ENCODE peak calls at places on chromosomes 5 and 9, in ten cellular contexts. V, C, A, F, H, J, B, U, W and X are unnamed samples.

GRCh38 chr9:123643518-123643917 is 286.4 kb downstream of the DENND1A start:
- DNase-seq in U (no peak), H (no peak), F (peak), W (no peak), A (no peak), V (no peak), C (no peak), B (no peak), J (peak), X (no peak)

GRCh38 chr5:81238460-81238859 is 5.3 kb downstream of the CKMT2 start:
- DNase-seq in A (no peak), J (no peak), C (no peak), W (no peak), H (no peak), V (no peak), U (no peak), B (no peak), F (no peak), X (no peak)

GRCh38 chr9:117783828-117784227 is 79.6 kb downstream of the TLR4 start:
- DNase-seq in J (no peak), H (no peak), A (no peak), C (peak), U (no peak), F (peak), B (peak), W (no peak), V (no peak), X (no peak)

GRCh38 chr9:32589083-32589713 is 16.2 kb upstream of the NDUFB6 start:
- DNase-seq in H (no peak), U (no peak), V (no peak), C (peak), A (no peak), B (no peak), F (no peak), J (peak), W (peak), X (peak)

GRCh38 chr5:5638193-5638592 is 215.7 kb downstream of the ICE1 start:
- DNase-seq in H (no peak), F (no peak), A (no peak), B (no peak), W (no peak), U (no peak), J (no peak), V (no peak), C (no peak), X (no peak)

GRCh38 chr5:144004146-144004545 is 166.3 kb downstream of the YIPF5 start:
- DNase-seq in F (no peak), B (no peak), A (no peak), H (no peak), C (no peak), U (no peak), W (no peak), J (no peak), V (no peak), X (no peak)

GRCh38 chr9:96236854-96237545 is 65.0 kb downstream of the HSD17B3 start:
- DNase-seq in B (no peak), F (no peak), J (no peak), H (no peak), U (no peak), C (no peak), V (no peak), W (no peak), A (no peak), X (no peak)

GRCh38 chr5:173643964-173644363 is 27.5 kb upstream of the BOD1 start:
- DNase-seq in A (peak), B (no peak), J (no peak), F (no peak), U (no peak), W (no peak), H (peak), C (no peak), V (peak), X (no peak)

GRCh38 chr9:136545065-136545965 is 533 bp downstream of the NOTCH1 start:
- DNase-seq in H (no peak), F (no peak), U (no peak), V (no peak), C (peak), W (peak), B (peak), A (no peak), J (no peak), X (peak)

GRCh38 chr5:86679529-86679928 is 61.8 kb downstream of the COX7C start:
- DNase-seq in H (no peak), U (no peak), J (peak), V (peak), F (no peak), B (no peak), A (no peak), C (peak), W (peak), X (peak)

GRCh38 chr9:130633336-130634190 is 30.8 kb upstream of the PRDM12 start:
- DNase-seq in J (no peak), V (no peak), A (no peak), C (no peak), H (no peak), B (no peak), W (no peak), F (no peak), U (no peak), X (no peak)

GRCh38 chr9:93062364-93062763 is 3.9 kb downstream of the SUSD3 start:
- DNase-seq in B (no peak), W (no peak), J (no peak), A (no peak), H (no peak), F (peak), U (no peak), C (no peak), V (no peak), X (no peak)

GRCh38 chr5:56112526-56113121 is 117.9 kb upstream of the IL6ST start:
- DNase-seq in H (no peak), V (no peak), C (peak), J (no peak), F (no peak), B (no peak), W (no peak), A (peak), U (no peak), X (no peak)

GRCh38 chr5:149799119-149799623 is 69.1 kb downstream of the PPARGC1B start:
- DNase-seq in J (peak), B (no peak), W (peak), A (peak), U (no peak), F (no peak), V (no peak), H (no peak), C (no peak), X (peak)

GRCh38 chr5:66945389-66946349 is 250.9 kb downstream of the CD180 start:
- DNase-seq in V (no peak), J (peak), F (no peak), B (no peak), U (no peak), C (no peak), H (no peak), A (no peak), W (no peak), X (no peak)

GRCh38 chr5:2024986-2025721 is 142.4 kb upstream of the IRX4 start:
- DNase-seq in F (no peak), H (no peak), C (peak), A (no peak), W (no peak), J (no peak), U (no peak), V (no peak), B (no peak), X (no peak)

GRCh38 chr9:121692606-121693505 is 41.4 kb downstream of the DAB2IP start:
- DNase-seq in H (no peak), F (no peak), B (no peak), W (peak), A (no peak), U (no peak), V (peak), J (peak), C (peak), X (peak)

GRCh38 chr9:123375725-123376132 is 19.7 kb downstream of the CRB2 start:
- DNase-seq in A (peak), H (no peak), C (peak), F (no peak), V (peak), J (peak), W (no peak), U (no peak), B (no peak), X (no peak)

GRCh38 chr9:112853882-112854585 is 36.6 kb downstream of the SLC46A2 start:
- DNase-seq in C (no peak), A (no peak), U (no peak), B (no peak), F (no peak), W (no peak), V (no peak), H (no peak), J (no peak), X (no peak)

GRCh38 chr5:158886086-158886485 is 213.6 kb downstream of the EBF1 start:
- DNase-seq in J (no peak), C (no peak), F (no peak), A (no peak), U (no peak), B (no peak), W (no peak), V (no peak), H (no peak), X (no peak)

GRCh38 chr9:123914517-123915199 is 15.3 kb downstream of the DENND1A start:
- DNase-seq in U (no peak), F (no peak), A (no peak), C (no peak), V (no peak), B (no peak), H (no peak), W (no peak), J (no peak), X (no peak)

GRCh38 chr9:91817493-91818225 is 132.4 kb downstream of the ROR2 start:
- DNase-seq in J (no peak), U (no peak), B (no peak), A (peak), W (peak), F (no peak), V (no peak), C (peak), H (no peak), X (peak)

GRCh38 chr9:15509931-15510788 is 610 bp downstream of the PSIP1 start:
- DNase-seq in U (peak), A (peak), F (peak), H (peak), W (peak), V (peak), J (no peak), C (peak), B (peak), X (peak)